ENCODE peak calls at places on chromosomes 4 and X, in four cellular contexts. B, A, S and E are unnamed samples.

GRCh38 chr4:55742655-55743191 is 76.9 kb upstream of the EXOC1L start:
- DNase-seq in A (peak; percentile 59), S (no peak), B (no peak), E (no peak)

GRCh38 chr4:21976166-21976565 is 27.6 kb upstream of the KCNIP4 start:
- DNase-seq in B (no peak), A (no peak), S (no peak), E (no peak)

GRCh38 chr4:91963489-91963888 is 340.3 kb upstream of the GRID2 start:
- DNase-seq in B (no peak), S (no peak), A (peak; percentile 72), E (no peak)

GRCh38 chrX:142686653-142687283 is 339.0 kb upstream of the SPANXN4 start:
- DNase-seq in B (no peak), A (no peak), S (no peak), E (no peak)

GRCh38 chr4:129092636-129093172 is 635 bp downstream of the SCLT1 start:
- DNase-seq in S (no peak), A (peak; percentile 28), B (no peak), E (no peak)

GRCh38 chr4:189202182-189202868 is 738.3 kb upstream of the FRG1 start:
- DNase-seq in B (no peak), S (peak; percentile 24), A (peak; percentile 92), E (no peak)

GRCh38 chr4:73446336-73446938 is 10.4 kb downstream of the AFP start:
- DNase-seq in S (no peak), B (peak; percentile 1), A (peak; percentile 63), E (no peak)

GRCh38 chr4:151227731-151228130 is 49.2 kb upstream of the PRSS48 start:
- DNase-seq in S (peak; percentile 18), A (peak; percentile 78), B (no peak), E (no peak)

GRCh38 chr4:69092190-69092589 is 4.1 kb upstream of the UGT2B7 start:
- DNase-seq in S (no peak), A (peak; percentile 77), B (no peak), E (no peak)

GRCh38 chr4:173990126-173990878 is 293.2 kb downstream of the FBXO8 start:
- DNase-seq in B (no peak), S (no peak), A (peak; percentile 46), E (no peak)

GRCh38 chrX:43716696-43717095 is 60.6 kb downstream of the MAOA start:
- DNase-seq in B (no peak), S (no peak), A (no peak), E (no peak)

GRCh38 chrX:118024482-118024881 is 92.1 kb downstream of the KLHL13 start:
- DNase-seq in A (no peak), B (no peak), S (no peak), E (no peak)
- H3K4me3 ChIP-seq in A (no peak overlapping the region), B (no peak overlapping the region), S (no peak overlapping the region), E (no peak overlapping the region)

GRCh38 chrX:136861877-136862276 is 18.6 kb downstream of the RBMX start:
- DNase-seq in S (no peak), B (no peak), A (no peak), E (no peak)
- H3K27me3 ChIP-seq in S (no peaks in the 10 kb centered on the region), B (no peaks in the 10 kb centered on the region), A (no peaks in the 10 kb centered on the region), E (no peaks in the 10 kb centered on the region)

GRCh38 chr4:6693274-6694176 is at the start of gene S100P:
- DNase-seq in B (no peak), S (peak; percentile 41), A (no peak), E (no peak)
- H3K4me1 ChIP-seq in B (peaks cover 93% of the 10 kb centered on the region), S (peaks cover 21% of the 10 kb centered on the region), A (peaks cover 31% of the 10 kb centered on the region), E (peaks cover 91% of the 10 kb centered on the region)

GRCh38 chr4:13541720-13542576 is 2.4 kb downstream of the NKX3-2 start:
- DNase-seq in B (no peak), S (peak; percentile 43), A (no peak), E (no peak)
- H3K4me3 ChIP-seq in B (no peak overlapping the region), S (peak overlapping the region; percentile 2), A (no peak overlapping the region), E (peak overlapping the region; percentile 27)